ENCODE peak calls at places on chromosome 1, in five cellular contexts. B is mesenchymal stem cell, S is IMR-90, D is mesendoderm, O is neuronal stem cell. X is an unnamed sample.

GRCh38 chr1:234925440-234926251 is 203.0 kb downstream of the TOMM20 start:
- DNase-seq in B (peak; percentile 99), S (peak; percentile 99), D (peak; percentile 96), O (no peak), X (peak; percentile 29)

GRCh38 chr1:3061981-3062615 is 6.9 kb upstream of the PRDM16 start:
- DNase-seq in B (no peak), S (no peak), D (peak; percentile 43), O (no peak), X (peak; percentile 36)

GRCh38 chr1:36664564-36665287 is 182.0 kb upstream of the CSF3R start:
- DNase-seq in B (no peak), S (no peak), D (no peak), O (no peak), X (no peak)

GRCh38 chr1:196034080-196034706 is 574.0 kb downstream of the KCNT2 start:
- DNase-seq in B (no peak), S (no peak), D (peak; percentile 72), O (peak; percentile 32), X (peak; percentile 48)

GRCh38 chr1:175646439-175647209 is 96.8 kb downstream of the TNR start:
- DNase-seq in B (no peak), S (no peak), D (no peak), O (no peak), X (no peak)

GRCh38 chr1:198563578-198563977 is 23.1 kb upstream of the ATP6V1G3 start:
- DNase-seq in B (no peak), S (peak; percentile 1), D (peak; percentile 41), O (no peak), X (no peak)

GRCh38 chr1:66981679-66982078 is 56.9 kb downstream of the MIER1 start:
- DNase-seq in B (peak; percentile 18), S (peak; percentile 18), D (no peak), O (no peak), X (no peak)

GRCh38 chr1:181127898-181128453 is 39.5 kb downstream of the IER5 start:
- DNase-seq in B (peak; percentile 60), S (peak; percentile 44), D (no peak), O (no peak), X (no peak)

GRCh38 chr1:154741327-154741726 is 128.8 kb downstream of the KCNN3 start:
- DNase-seq in B (no peak), S (peak; percentile 17), D (no peak), O (no peak), X (no peak)

GRCh38 chr1:230515451-230516145 is 89.5 kb upstream of the PGBD5 start:
- DNase-seq in B (no peak), S (no peak), D (no peak), O (no peak), X (peak; percentile 43)

GRCh38 chr1:205013683-205014367 is 29.2 kb upstream of the CNTN2 start:
- DNase-seq in B (no peak), S (no peak), D (no peak), O (no peak), X (no peak)

GRCh38 chr1:170623171-170623570 is 40.8 kb upstream of the PRRX1 start:
- DNase-seq in B (peak; percentile 63), S (peak; percentile 95), D (peak; percentile 11), O (no peak), X (no peak)

GRCh38 chr1:5938068-5938740 is 54.0 kb downstream of the NPHP4 start:
- DNase-seq in B (peak; percentile 24), S (peak; percentile 81), D (no peak), O (no peak), X (peak; percentile 20)

GRCh38 chr1:208724079-208724478 is 479.9 kb upstream of the PLXNA2 start:
- DNase-seq in B (no peak), S (no peak), D (no peak), O (no peak), X (no peak)

GRCh38 chr1:195608883-195609282 is 999.4 kb downstream of the KCNT2 start:
- DNase-seq in B (no peak), S (no peak), D (peak; percentile 32), O (no peak), X (no peak)

GRCh38 chr1:197907846-197908616 is 5.6 kb downstream of the C1orf53 start:
- DNase-seq in B (no peak), S (no peak), D (no peak), O (peak; percentile 3), X (no peak)

GRCh38 chr1:222540598-222540995 is 7.3 kb downstream of the HHIPL2 start:
- DNase-seq in B (no peak), S (no peak), D (no peak), O (no peak), X (no peak)

GRCh38 chr1:10541286-10541685 is 66.5 kb downstream of the PEX14 start:
- DNase-seq in B (no peak), S (no peak), D (no peak), O (no peak), X (peak; percentile 74)

GRCh38 chr1:23904748-23905357 is 8.3 kb downstream of the CNR2 start:
- DNase-seq in B (no peak), S (no peak), D (peak; percentile 40), O (no peak), X (no peak)

GRCh38 chr1:8136766-8137165 is 110.7 kb upstream of the ERRFI1 start:
- DNase-seq in B (peak; percentile 58), S (no peak), D (no peak), O (no peak), X (no peak)

GRCh38 chr1:214445846-214446614 is 105.4 kb downstream of the PTPN14 start:
- DNase-seq in B (peak; percentile 99), S (peak; percentile 96), D (peak; percentile 74), O (no peak), X (no peak)

GRCh38 chr1:3020263-3020909 is 881 bp upstream of the ACTRT2 start:
- DNase-seq in B (no peak), S (no peak), D (no peak), O (no peak), X (no peak)

GRCh38 chr1:32426489-32427255 is 32.4 kb upstream of the BSDC1 start:
- DNase-seq in B (no peak), S (no peak), D (peak; percentile 27), O (no peak), X (peak; percentile 75)

GRCh38 chr1:87450136-87450535 is 121.5 kb downstream of the LMO4 start:
- DNase-seq in B (no peak), S (no peak), D (no peak), O (no peak), X (no peak)

GRCh38 chr1:94643776-94644175 is 102.2 kb upstream of the F3 start:
- DNase-seq in B (no peak), S (no peak), D (no peak), O (no peak), X (no peak)
- H2BK120ac ChIP-seq in B (peak overlapping the region; percentile 45), S (peak overlapping the region; percentile 89), D (no peak overlapping the region), O (no peak overlapping the region), X (no peak overlapping the region)

DNA sequence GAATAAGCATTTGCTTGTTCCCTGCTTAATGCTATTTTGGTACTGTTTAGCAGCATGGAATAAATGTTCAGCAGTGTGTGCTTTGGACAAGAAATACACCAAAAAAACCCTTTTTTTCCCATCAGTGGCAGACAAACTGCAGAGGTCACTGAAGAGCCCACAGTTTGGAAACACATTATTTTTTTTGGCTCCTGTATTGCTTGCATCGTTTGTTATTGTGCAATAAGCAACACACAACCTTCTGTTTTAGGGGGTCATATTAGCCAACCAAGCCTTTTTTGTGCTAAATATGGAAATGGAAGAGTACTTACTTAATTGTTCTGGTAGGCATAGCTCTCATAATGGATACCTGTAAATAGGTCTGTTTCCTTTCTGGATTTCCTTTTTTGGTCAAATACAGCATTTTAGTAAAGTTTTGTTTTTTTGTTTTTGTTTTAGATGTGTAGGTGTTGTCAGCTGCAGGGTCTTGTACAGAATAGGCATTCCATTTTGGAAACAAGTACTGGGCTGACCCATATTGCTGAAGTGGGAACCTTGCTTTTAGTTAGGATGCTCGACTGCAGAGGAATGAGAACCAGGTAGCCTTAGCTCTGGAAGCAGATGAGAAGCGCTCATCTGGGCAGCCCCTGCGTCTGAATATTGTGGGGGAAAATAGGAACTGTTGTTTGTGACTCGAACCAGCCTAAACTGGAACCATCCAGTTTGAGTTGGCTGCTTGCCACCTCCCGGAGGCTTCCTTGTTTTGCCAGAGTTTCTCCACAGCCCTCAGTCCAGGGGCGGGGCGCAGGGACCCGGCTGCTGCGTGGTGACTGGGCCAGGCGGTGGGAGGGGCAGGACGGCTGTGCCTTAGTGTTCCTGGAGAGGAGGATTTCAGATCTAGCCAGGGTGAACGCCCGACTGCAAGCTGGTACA is 38.5 kb downstream of the SPEN start:
- DNase-seq in B (peak; percentile 92), S (peak; percentile 86), D (peak; percentile 94), O (peak; percentile 73), X (peak; percentile 91)
- H2BK5ac ChIP-seq in B (peak overlapping the region; percentile 90), S (peak overlapping the region; percentile 82), D (no peak overlapping the region), O (no peak overlapping the region), X (peak overlapping the region; percentile 99)

GRCh38 chr1:207050428-207050767 is 610 bp downstream of the YOD1 start:
- DNase-seq in B (no peak), S (no peak), D (no peak), O (no peak), X (no peak)
- H2BK120ac ChIP-seq in B (no peak overlapping the region), S (peak overlapping the region; percentile 62), D (no peak overlapping the region), O (no peak overlapping the region), X (no peak overlapping the region)

GRCh38 chr1:210262167-210262896 is 29.7 kb downstream of the SERTAD4 start:
- DNase-seq in B (peak; percentile 24), S (peak; percentile 60), D (no peak), O (no peak), X (no peak)
- H2BK5ac ChIP-seq in B (peak overlapping the region; percentile 40), S (no peak overlapping the region), D (no peak overlapping the region), O (no peak overlapping the region), X (no peak overlapping the region)

GRCh38 chr1:27153549-27153886 is 1.4 kb downstream of the SLC9A1 start:
- DNase-seq in B (peak; percentile 36), S (no peak), D (no peak), O (no peak), X (no peak)
- H2BK120ac ChIP-seq in B (no peak overlapping the region), S (peak overlapping the region; percentile 3), D (no peak overlapping the region), O (no peak overlapping the region), X (no peak overlapping the region)

DNA sequence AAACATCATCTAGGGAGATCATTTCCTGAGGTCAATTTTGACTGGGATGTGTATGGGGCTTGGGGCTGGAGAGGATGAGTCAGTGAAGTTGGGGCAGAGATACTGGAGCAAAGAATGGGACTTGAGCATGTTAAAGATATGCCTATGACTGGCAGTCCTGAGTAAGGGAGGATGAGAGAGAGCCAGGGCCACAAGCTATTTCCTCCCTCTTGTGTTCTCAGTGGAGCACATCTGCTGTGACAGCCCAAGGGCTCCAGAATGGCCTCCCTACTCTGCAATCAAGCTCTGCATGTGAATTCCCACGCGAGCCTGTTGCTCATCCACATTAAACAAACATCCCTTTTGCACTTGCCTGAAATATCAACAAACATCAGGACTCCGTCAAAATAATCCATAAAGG is 9.3 kb downstream of the ADCY10 start:
- DNase-seq in B (peak; percentile 90), S (peak; percentile 93), D (peak; percentile 40), O (no peak), X (no peak)
- H2BK5ac ChIP-seq in B (no peak overlapping the region), S (peak overlapping the region; percentile 11), D (no peak overlapping the region), O (no peak overlapping the region), X (no peak overlapping the region)

GRCh38 chr1:55816456-55816794 is 601.3 kb upstream of the USP24 start:
- DNase-seq in B (peak; percentile 93), S (peak; percentile 37), D (no peak), O (no peak), X (no peak)

GRCh38 chr1:55814967-55815366 is 599.8 kb upstream of the USP24 start:
- DNase-seq in B (no peak), S (no peak), D (no peak), O (no peak), X (no peak)

GRCh38 chr1:55813619-55814018 is 598.5 kb upstream of the USP24 start:
- DNase-seq in B (peak; percentile 79), S (peak; percentile 82), D (no peak), O (no peak), X (no peak)

GRCh38 chr1:55817027-55817426 is 601.9 kb upstream of the USP24 start:
- DNase-seq in B (no peak), S (no peak), D (no peak), O (no peak), X (no peak)

GRCh38 chr1:55815745-55816455 is 600.7 kb upstream of the USP24 start:
- DNase-seq in B (no peak), S (no peak), D (no peak), O (no peak), X (no peak)
- H2BK120ac ChIP-seq in B (no peak overlapping the region), S (peak overlapping the region; percentile 68), D (no peak overlapping the region), O (no peak overlapping the region), X (no peak overlapping the region)